ENCODE peak calls at places on chromosomes 1 and 21, in seven cellular contexts. Y is H9; C is heart right ventricle; D is CD4-positive, CD25-positive, alpha-beta regulatory T cell; N is BE2C; P is fibroblast of lung; U is adrenal gland. Q is an unnamed sample.

GRCh38 chr1:48767957-48768510 is 8.7 kb downstream of the BEND5 start:
- DNase-seq in Y (no peak), C (no peak), D (no peak), N (no peak), P (peak; percentile 78), U (no peak), Q (no peak)

GRCh38 chr1:2850502-2850901 is 49.0 kb upstream of the TTC34 start:
- DNase-seq in Y (no peak), C (no peak), D (no peak), N (no peak), P (no peak), U (no peak), Q (no peak)

GRCh38 chr1:171654705-171655214 is 2.3 kb upstream of the MYOC start:
- DNase-seq in Y (no peak), C (peak; percentile 28), D (no peak), N (no peak), P (no peak), U (no peak), Q (no peak)

GRCh38 chr1:109240158-109241152 is 8.9 kb upstream of the CELSR2 start:
- DNase-seq in Y (peak; percentile 76), C (peak; percentile 78), D (no peak), N (peak; percentile 62), P (peak; percentile 54), U (peak; percentile 59), Q (no peak)

GRCh38 chr1:65175171-65176070 is 27.4 kb downstream of the AK4 start:
- DNase-seq in Y (no peak), C (peak; percentile 64), D (no peak), N (no peak), P (peak; percentile 82), U (no peak), Q (no peak)

GRCh38 chr1:224300346-224300745 is 29.6 kb downstream of the NVL start:
- DNase-seq in Y (no peak), C (no peak), D (no peak), N (no peak), P (peak; percentile 88), U (peak; percentile 4), Q (no peak)

GRCh38 chr1:40783001-40783905 is at the start of gene KCNQ4:
- DNase-seq in Y (peak; percentile 73), C (peak; percentile 54), D (no peak), N (peak; percentile 29), P (peak; percentile 12), U (peak; percentile 56), Q (no peak)

GRCh38 chr1:193709607-193710006 is 523.2 kb upstream of the B3GALT2 start:
- DNase-seq in Y (no peak), C (no peak), D (no peak), N (no peak), P (no peak), U (no peak), Q (no peak)

GRCh38 chr1:14597343-14598006 is 1.0 kb upstream of the KAZN start:
- DNase-seq in Y (peak; percentile 79), C (no peak), D (no peak), N (no peak), P (no peak), U (no peak), Q (no peak)

GRCh38 chr1:18302788-18303413 is 177.8 kb upstream of the KLHDC7A start:
- DNase-seq in Y (peak; percentile 58), C (no peak), D (no peak), N (peak; percentile 53), P (no peak), U (no peak), Q (no peak)

GRCh38 chr1:230661976-230662375 is 19.7 kb downstream of the COG2 start:
- DNase-seq in Y (no peak), C (no peak), D (no peak), N (no peak), P (no peak), U (no peak), Q (no peak)

GRCh38 chr1:46526689-46527291 is 24.7 kb downstream of the KNCN start:
- DNase-seq in Y (peak; percentile 88), C (no peak), D (no peak), N (no peak), P (no peak), U (no peak), Q (no peak)

GRCh38 chr1:204842892-204843291 is 27.8 kb upstream of the NFASC start:
- DNase-seq in Y (no peak), C (no peak), D (no peak), N (no peak), P (no peak), U (peak; percentile 33), Q (no peak)

GRCh38 chr1:24248859-24249258 is 61.8 kb upstream of the IFNLR1 start:
- DNase-seq in Y (no peak), C (no peak), D (no peak), N (no peak), P (no peak), U (no peak), Q (no peak)

GRCh38 chr1:173223031-173223380 is 15.9 kb upstream of the TNFSF4 start:
- DNase-seq in Y (no peak), C (no peak), D (no peak), N (no peak), P (no peak), U (no peak), Q (no peak)

GRCh38 chr1:66999640-67000400 is 54.1 kb downstream of the SLC35D1 start:
- DNase-seq in Y (no peak), C (no peak), D (no peak), N (no peak), P (no peak), U (no peak), Q (no peak)

GRCh38 chr21:31265293-31265692 is 78.8 kb downstream of the TIAM1 start:
- DNase-seq in Y (no peak), C (peak; percentile 20), D (no peak), N (no peak), P (no peak), U (no peak), Q (no peak)

GRCh38 chr1:207619833-207620572 is 24.9 kb upstream of the CR1L start:
- DNase-seq in Y (no peak), C (no peak), D (peak; percentile 39), N (peak; percentile 24), P (peak; percentile 73), U (peak; percentile 30), Q (no peak)

GRCh38 chr21:38136201-38136600 is 120.6 kb upstream of the KCNJ15 start:
- DNase-seq in Y (no peak), C (no peak), D (no peak), N (no peak), P (peak; percentile 2), U (no peak), Q (no peak)

GRCh38 chr1:204651843-204652421 is 33.6 kb downstream of the LRRN2 start:
- DNase-seq in Y (peak; percentile 58), C (no peak), D (no peak), N (peak; percentile 28), P (no peak), U (no peak), Q (no peak)

GRCh38 chr1:66725885-66726665 is 26.2 kb upstream of the DYNLT5 start:
- DNase-seq in Y (peak; percentile 72), C (peak; percentile 68), D (peak; percentile 49), N (peak; percentile 59), P (peak; percentile 85), U (peak; percentile 61), Q (no peak)

GRCh38 chr1:31671147-31671546 is 26.5 kb upstream of the PEF1 start:
- DNase-seq in Y (no peak), C (no peak), D (no peak), N (no peak), P (no peak), U (no peak), Q (no peak)
- H3K4me1 ChIP-seq in Y (no peaks in the 10 kb centered on the region), C (peaks cover 76% of the 10 kb centered on the region), D (peaks cover 6% of the 10 kb centered on the region), N (peaks cover 12% of the 10 kb centered on the region), P (peaks cover 12% of the 10 kb centered on the region), U (peaks cover 13% of the 10 kb centered on the region), Q (peaks cover 62% of the 10 kb centered on the region)

DNA sequence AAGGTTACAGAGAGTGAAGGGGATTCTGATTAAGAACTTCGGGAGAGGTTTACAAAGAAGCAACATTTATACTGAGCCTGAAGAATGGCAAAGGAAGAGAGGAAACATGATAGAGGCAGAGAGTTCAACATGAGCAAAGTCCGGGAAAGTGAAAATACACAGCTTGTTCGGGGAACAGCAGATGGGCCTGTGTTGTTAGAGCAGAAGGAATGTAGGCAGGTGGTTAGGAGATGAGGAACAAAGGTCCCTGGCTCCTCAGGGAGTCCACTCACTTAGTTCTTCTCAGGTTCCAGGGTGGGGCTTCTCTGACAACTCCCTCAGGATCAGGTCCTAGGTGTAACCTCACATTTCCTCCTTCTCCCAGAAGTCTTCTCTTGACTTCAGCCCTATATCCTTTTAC is 5.1 kb upstream of the ZNF326 start:
- DNase-seq in Y (no peak), C (no peak), D (no peak), N (no peak), P (no peak), U (no peak), Q (no peak)
- H3K4me1 ChIP-seq in Y (no peaks in the 10 kb centered on the region), C (peaks cover 13% of the 10 kb centered on the region), D (peaks cover 2% of the 10 kb centered on the region), N (peaks cover 4% of the 10 kb centered on the region), P (no peaks in the 10 kb centered on the region), U (no peaks in the 10 kb centered on the region), Q (no peaks in the 10 kb centered on the region)

DNA sequence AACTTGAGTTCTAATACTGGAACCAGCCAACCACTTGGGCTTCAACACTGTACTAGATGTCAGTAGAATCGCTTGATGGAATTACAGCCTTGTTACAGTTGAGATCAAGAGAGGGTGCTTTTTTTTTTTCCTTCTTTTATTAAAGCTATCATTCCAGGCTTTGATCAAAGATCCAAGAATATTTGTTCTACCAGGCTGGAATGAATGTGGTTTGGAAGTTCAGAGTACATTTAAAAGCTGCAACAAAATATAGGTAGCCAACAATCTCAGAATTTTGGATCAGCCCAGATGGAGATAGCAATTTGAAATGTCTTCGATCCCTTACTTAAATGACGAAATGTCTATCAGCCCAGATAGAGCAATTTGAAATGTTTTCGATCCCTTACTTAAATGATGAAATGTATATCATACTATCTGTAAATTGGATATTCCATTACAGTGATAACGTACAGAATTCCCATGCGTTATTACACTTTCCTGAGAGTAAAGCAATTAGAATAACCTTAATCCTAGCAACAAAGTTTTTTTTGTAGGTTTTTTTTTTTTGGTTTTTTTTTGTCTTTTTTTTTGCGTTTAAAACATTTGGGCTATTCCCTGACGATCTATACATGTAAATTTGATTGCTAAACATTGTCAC is 3.6 kb downstream of the ZNF281 start:
- DNase-seq in Y (no peak), C (no peak), D (no peak), N (no peak), P (no peak), U (no peak), Q (no peak)
- H3K4me1 ChIP-seq in Y (peaks cover 15% of the 10 kb centered on the region), C (peaks cover 54% of the 10 kb centered on the region), D (peaks cover 46% of the 10 kb centered on the region), N (peaks cover 3% of the 10 kb centered on the region), P (peaks cover 8% of the 10 kb centered on the region), U (peaks cover 44% of the 10 kb centered on the region), Q (peaks cover 47% of the 10 kb centered on the region)

GRCh38 chr1:229280037-229280828 is 9.3 kb downstream of the RAB4A start:
- DNase-seq in Y (no peak), C (no peak), D (no peak), N (no peak), P (no peak), U (no peak), Q (no peak)

GRCh38 chr1:229284887-229285286 is 14.0 kb downstream of the RAB4A start:
- DNase-seq in Y (no peak), C (no peak), D (no peak), N (no peak), P (no peak), U (no peak), Q (no peak)

GRCh38 chr1:229280921-229281320 is 10.0 kb downstream of the RAB4A start:
- DNase-seq in Y (no peak), C (no peak), D (no peak), N (no peak), P (no peak), U (no peak), Q (no peak)

GRCh38 chr1:229283183-229283611 is 12.3 kb downstream of the RAB4A start:
- DNase-seq in Y (no peak), C (no peak), D (no peak), N (no peak), P (no peak), U (no peak), Q (no peak)

GRCh38 chr1:229282295-229282823 is 11.4 kb downstream of the RAB4A start:
- DNase-seq in Y (no peak), C (no peak), D (no peak), N (no peak), P (no peak), U (no peak), Q (no peak)
- H3K4me1 ChIP-seq in Y (peaks cover 2% of the 10 kb centered on the region), C (peaks cover 40% of the 10 kb centered on the region), D (peaks cover 29% of the 10 kb centered on the region), N (peaks cover 6% of the 10 kb centered on the region), P (peaks cover 3% of the 10 kb centered on the region), U (peaks cover 19% of the 10 kb centered on the region), Q (peaks cover 18% of the 10 kb centered on the region)